ENCODE peak calls at places on chromosomes 4 and X, in eight cellular contexts. X is WERI-Rb-1, K is left cardiac atrium, J is K562, Z is dermis blood vessel endothelial cell, Q is GM19239, G is T-helper 2 cell, N is COR-L47. V is an unnamed sample.

GRCh38 chr4:8472689-8473197 is 32.2 kb downstream of the TRMT44 start:
- DNase-seq in X (no peak), K (no peak), J (no peak), Z (no peak), Q (no peak), G (no peak), N (no peak), V (no peak)

GRCh38 chrX:86194758-86195157 is 46.5 kb downstream of the DACH2 start:
- DNase-seq in X (no peak), K (no peak), J (no peak), Z (no peak), Q (no peak), G (no peak), N (no peak), V (no peak)

GRCh38 chr4:73713650-73714049 is 26.7 kb upstream of the CXCL8 start:
- DNase-seq in X (no peak), K (no peak), J (no peak), Z (no peak), Q (no peak), G (no peak), N (no peak), V (no peak)

GRCh38 chr4:1258457-1258856 is 9.5 kb upstream of the CTBP1 start:
- DNase-seq in X (no peak), K (no peak), J (no peak), Z (no peak), Q (no peak), G (no peak), N (no peak), V (no peak)

GRCh38 chrX:40434947-40435346 is 145.8 kb upstream of the ATP6AP2 start:
- DNase-seq in X (peak), K (peak), J (peak), Z (no peak), Q (no peak), G (no peak), N (no peak), V (no peak)

GRCh38 chr4:7104366-7105031 is 36.6 kb upstream of the GRPEL1 start:
- DNase-seq in X (no peak), K (no peak), J (no peak), Z (no peak), Q (no peak), G (no peak), N (no peak), V (no peak)

GRCh38 chrX:39950035-39950688 is 147.6 kb downstream of the BCOR start:
- DNase-seq in X (no peak), K (no peak), J (peak), Z (no peak), Q (no peak), G (no peak), N (no peak), V (no peak)

GRCh38 chr4:102783006-102783405 is 22.2 kb upstream of the MANBA start:
- DNase-seq in X (no peak), K (no peak), J (no peak), Z (no peak), Q (no peak), G (no peak), N (no peak), V (no peak)

GRCh38 chr4:140052050-140052449 is 101.9 kb downstream of the MAML3 start:
- DNase-seq in X (peak), K (peak), J (no peak), Z (peak), Q (no peak), G (no peak), N (peak), V (peak)

GRCh38 chr4:3352918-3353594 is 60.2 kb downstream of the RGS12 start:
- DNase-seq in X (no peak), K (no peak), J (no peak), Z (no peak), Q (no peak), G (no peak), N (no peak), V (no peak)

GRCh38 chr4:153222162-153222789 is 18.0 kb downstream of the TRIM2 start:
- DNase-seq in X (peak), K (peak), J (no peak), Z (peak), Q (peak), G (peak), N (peak), V (peak)

GRCh38 chrX:6694977-6695376 is 160.1 kb upstream of the VCX3A start:
- DNase-seq in X (no peak), K (no peak), J (no peak), Z (no peak), Q (no peak), G (no peak), N (no peak), V (no peak)

GRCh38 chr4:7462509-7462971 is 27.8 kb upstream of the PSAPL1 start:
- DNase-seq in X (peak), K (no peak), J (no peak), Z (no peak), Q (no peak), G (no peak), N (peak), V (no peak)

GRCh38 chr4:111880116-111880515 is 265.1 kb upstream of the FAM241A start:
- DNase-seq in X (no peak), K (no peak), J (no peak), Z (no peak), Q (no peak), G (no peak), N (no peak), V (no peak)

GRCh38 chr4:170068438-170069128 is 21.2 kb downstream of the AADAT start:
- DNase-seq in X (no peak), K (no peak), J (no peak), Z (no peak), Q (no peak), G (no peak), N (no peak), V (no peak)

GRCh38 chr4:835148-836002 is 9.4 kb upstream of the CPLX1 start:
- DNase-seq in X (no peak), K (no peak), J (no peak), Z (no peak), Q (no peak), G (no peak), N (peak), V (no peak)

GRCh38 chrX:30181353-30181752 is 34.0 kb upstream of the MAGEB2 start:
- DNase-seq in X (no peak), K (no peak), J (no peak), Z (no peak), Q (no peak), G (no peak), N (no peak), V (no peak)

GRCh38 chr4:124276461-124276860 is 436.1 kb downstream of the ANKRD50 start:
- DNase-seq in X (no peak), K (no peak), J (no peak), Z (no peak), Q (no peak), G (no peak), N (no peak), V (no peak)

GRCh38 chr4:71293705-71294104 is 45.1 kb upstream of the SLC4A4 start:
- DNase-seq in X (no peak), K (no peak), J (no peak), Z (no peak), Q (no peak), G (no peak), N (no peak), V (no peak)

GRCh38 chrX:3175659-3176438 is 134.6 kb downstream of the ARSF start:
- DNase-seq in X (no peak), K (no peak), J (no peak), Z (no peak), Q (no peak), G (no peak), N (no peak), V (no peak)

GRCh38 chr4:84932462-84932861 is 34.0 kb downstream of the WDFY3 start:
- DNase-seq in X (no peak), K (no peak), J (no peak), Z (no peak), Q (no peak), G (no peak), N (no peak), V (no peak)

V was measured in CD8-positive, alpha-beta T cell.